ENCODE peak calls at places on chromosomes 11 and 22, in nine cellular contexts. M is cardiac muscle cell; X is fibroblast of mammary gland; H is OCI-LY7; W is tibial artery; V is CD8-positive, alpha-beta T cell; G is GM06990; E is Karpas-422; I is AG04450. Y is an unnamed sample.

GRCh38 chr22:44297662-44298061 is 15.1 kb downstream of the SHISAL1 start:
- DNase-seq in M (no peak), X (no peak), H (no peak), W (no peak), V (no peak), G (no peak), E (no peak), I (no peak), Y (no peak)

GRCh38 chr22:48884292-48884691 is 943.4 kb downstream of the BRD1 start:
- DNase-seq in M (no peak), X (no peak), H (no peak), W (peak), V (no peak), G (no peak), E (no peak), I (no peak), Y (no peak)

GRCh38 chr11:87739766-87740165 is 435.5 kb downstream of the RAB38 start:
- DNase-seq in M (no peak), X (no peak), H (no peak), W (no peak), V (no peak), G (no peak), E (no peak), I (no peak), Y (no peak)

GRCh38 chr11:75142714-75143419 is 8.0 kb upstream of the SLCO2B1 start:
- DNase-seq in M (peak), X (peak), H (peak), W (peak), V (peak), G (peak), E (peak), I (peak), Y (peak)

GRCh38 chr11:13019313-13019712 is 10.2 kb downstream of the RASSF10 start:
- DNase-seq in M (no peak), X (no peak), H (no peak), W (no peak), V (no peak), G (no peak), E (no peak), I (no peak), Y (no peak)

GRCh38 chr11:93870616-93871015 is 20.2 kb upstream of the VSTM5 start:
- DNase-seq in M (no peak), X (no peak), H (no peak), W (no peak), V (no peak), G (no peak), E (no peak), I (no peak), Y (no peak)

GRCh38 chr22:47923011-47923427 is 1160.6 kb downstream of the TBC1D22A start:
- DNase-seq in M (no peak), X (no peak), H (no peak), W (no peak), V (no peak), G (no peak), E (no peak), I (no peak), Y (no peak)

GRCh38 chr11:34238533-34238932 is 119.3 kb downstream of the ABTB2 start:
- DNase-seq in M (peak), X (peak), H (no peak), W (no peak), V (no peak), G (no peak), E (no peak), I (no peak), Y (no peak)

GRCh38 chr22:19663286-19663815 is 51.0 kb upstream of the SEPTIN5 start:
- DNase-seq in M (peak), X (peak), H (no peak), W (peak), V (no peak), G (no peak), E (no peak), I (peak), Y (peak)

GRCh38 chr11:35302388-35302787 is 117.0 kb downstream of the SLC1A2 start:
- DNase-seq in M (no peak), X (peak), H (no peak), W (no peak), V (no peak), G (no peak), E (no peak), I (no peak), Y (no peak)

GRCh38 chr11:16923987-16924386 is 90.2 kb downstream of the PLEKHA7 start:
- DNase-seq in M (no peak), X (no peak), H (no peak), W (no peak), V (no peak), G (no peak), E (no peak), I (no peak), Y (no peak)

GRCh38 chr11:28098257-28098656 is 9.7 kb downstream of the KIF18A start:
- DNase-seq in M (no peak), X (no peak), H (no peak), W (no peak), V (no peak), G (no peak), E (no peak), I (no peak), Y (no peak)

GRCh38 chr22:36055376-36056310 is 27.0 kb upstream of the RBFOX2 start:
- DNase-seq in M (no peak), X (peak), H (no peak), W (no peak), V (no peak), G (no peak), E (no peak), I (no peak), Y (no peak)
- H3K4me3 ChIP-seq in M (no peak), X (no peak), H (no peak), W (peak), V (no peak), G (no peak), E (no peak), I (peak), Y (no peak)

GRCh38 chr22:23938328-23939016 is 22.5 kb downstream of the GSTT2B start:
- DNase-seq in M (no peak), X (no peak), H (no peak), W (no peak), V (no peak), G (no peak), E (no peak), I (no peak), Y (no peak)
- H3K4me3 ChIP-seq in M (no peak), X (no peak), H (no peak), W (no peak), V (no peak), G (no peak), E (no peak), I (no peak), Y (no peak)

DNA sequence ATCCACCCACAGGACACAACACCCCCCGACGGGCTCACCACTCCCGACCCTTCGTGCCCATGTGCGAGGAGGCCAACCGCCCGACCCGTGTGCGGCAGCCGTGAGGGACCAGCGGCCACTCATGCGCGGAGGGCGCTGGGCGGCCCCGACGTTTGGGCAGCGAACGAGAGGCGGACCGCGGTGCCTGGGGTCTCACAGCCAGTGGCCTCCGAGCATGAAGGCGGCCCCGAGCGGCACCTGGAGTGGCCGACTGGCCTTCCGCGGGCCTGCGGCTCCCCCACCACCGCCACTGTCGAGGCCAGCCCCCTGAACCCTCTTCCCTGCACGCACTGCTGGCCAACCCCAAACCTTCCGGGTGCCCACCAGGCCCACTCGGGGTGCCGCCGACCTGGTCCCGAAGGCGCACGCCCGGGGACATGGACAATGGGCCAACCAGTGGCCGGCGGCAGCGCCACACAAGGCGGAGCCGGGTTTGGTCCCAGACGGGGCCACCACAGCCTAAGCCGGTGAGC is 4274.9 kb upstream of the OR11H1 start:
- DNase-seq in M (no peak), X (no peak), H (no peak), W (peak), V (no peak), G (no peak), E (peak), I (no peak), Y (no peak)
- H3K4me3 ChIP-seq in M (no peak), X (no peak), H (no peak), W (no peak), V (no peak), G (no peak), E (no peak), I (no peak), Y (no peak)

GRCh38 chr11:126048198-126048597 is 14.5 kb downstream of the CDON start:
- DNase-seq in M (no peak), X (no peak), H (no peak), W (no peak), V (no peak), G (no peak), E (no peak), I (no peak), Y (no peak)

GRCh38 chr11:126051117-126051516 is 11.5 kb downstream of the CDON start:
- DNase-seq in M (no peak), X (no peak), H (no peak), W (no peak), V (no peak), G (no peak), E (no peak), I (no peak), Y (no peak)

GRCh38 chr11:126046796-126047195 is 15.9 kb downstream of the CDON start:
- DNase-seq in M (no peak), X (no peak), H (no peak), W (no peak), V (no peak), G (no peak), E (no peak), I (no peak), Y (no peak)

GRCh38 chr11:126053340-126054286 is 9.1 kb downstream of the CDON start:
- DNase-seq in M (no peak), X (no peak), H (no peak), W (no peak), V (no peak), G (no peak), E (no peak), I (no peak), Y (no peak)

GRCh38 chr11:126049159-126049558 is 13.5 kb downstream of the CDON start:
- DNase-seq in M (no peak), X (no peak), H (no peak), W (no peak), V (no peak), G (no peak), E (no peak), I (no peak), Y (no peak)
- H3K4me3 ChIP-seq in M (no peak), X (no peak), H (no peak), W (no peak), V (no peak), G (no peak), E (no peak), I (no peak), Y (no peak)

DNA sequence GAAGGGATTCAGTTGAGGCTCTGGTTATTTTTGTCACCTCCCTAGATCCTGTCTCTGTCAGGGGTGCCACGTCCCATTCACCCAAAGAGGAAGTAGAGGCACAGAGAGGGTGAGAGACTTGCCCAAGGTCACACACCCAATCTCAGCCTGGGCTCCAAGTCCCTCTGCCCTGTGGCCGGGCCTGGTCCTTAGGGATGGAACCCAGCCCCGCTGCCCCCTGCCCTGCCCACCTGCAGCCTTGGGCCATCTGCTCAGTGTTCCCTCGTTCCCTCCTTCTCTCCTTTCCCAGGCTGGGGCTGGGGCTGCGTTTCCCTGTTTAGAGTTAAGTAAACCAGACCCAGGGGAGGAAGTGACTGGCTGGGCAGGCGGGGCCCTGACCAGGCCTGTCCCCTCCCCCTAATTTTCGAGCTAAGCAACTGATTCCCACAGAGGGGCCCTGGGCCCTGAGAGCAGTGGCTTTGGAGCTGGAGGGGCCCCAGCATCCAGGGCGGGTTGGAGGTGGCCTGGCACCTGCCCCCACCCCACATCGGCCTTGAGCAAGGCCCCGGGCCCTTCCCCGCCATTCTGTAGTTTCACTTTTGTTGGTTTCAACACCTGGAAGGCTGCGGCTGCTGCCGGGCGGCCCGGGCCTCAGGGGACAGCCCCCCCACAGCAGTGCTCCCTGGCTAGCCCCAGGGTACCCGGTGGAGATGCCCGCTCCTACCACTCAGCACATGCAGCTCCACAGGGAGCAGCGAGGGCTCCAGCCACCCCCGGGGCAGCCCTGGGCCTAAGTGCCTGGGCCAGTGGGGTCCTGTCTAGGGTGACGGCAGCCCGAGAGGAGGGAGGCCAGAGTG is 1.5 kb downstream of the TCIRG1 start:
- DNase-seq in M (peak), X (peak), H (peak), W (peak), V (peak), G (peak), E (peak), I (peak), Y (peak)
- H3K4me3 ChIP-seq in M (no peak), X (peak), H (peak), W (peak), V (peak), G (peak), E (peak), I (peak), Y (peak)

DNA sequence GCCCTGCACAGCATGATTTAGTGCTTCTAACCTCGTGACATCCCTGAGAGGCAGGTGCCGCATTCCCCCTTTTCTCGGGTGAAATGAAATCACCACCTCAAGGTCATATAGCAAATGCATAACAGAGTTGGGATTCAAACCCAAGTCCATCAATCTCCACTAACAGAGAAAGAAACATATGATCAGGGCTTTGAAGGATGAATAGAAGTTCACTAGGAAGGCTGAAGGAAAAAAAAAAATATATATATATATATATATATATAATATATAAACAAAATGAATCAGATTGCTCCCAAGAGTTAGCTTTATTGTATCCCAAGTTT is 12.1 kb upstream of the ARHGEF17 start:
- DNase-seq in M (no peak), X (no peak), H (no peak), W (no peak), V (no peak), G (no peak), E (no peak), I (no peak), Y (no peak)
- H3K4me3 ChIP-seq in M (no peak), X (no peak), H (no peak), W (no peak), V (no peak), G (no peak), E (no peak), I (no peak), Y (no peak)

GRCh38 chr11:84645988-84646689 is 981.0 kb downstream of the DLG2 start:
- DNase-seq in M (no peak), X (no peak), H (no peak), W (no peak), V (no peak), G (no peak), E (no peak), I (no peak), Y (no peak)

GRCh38 chr11:84642500-84642899 is 984.6 kb downstream of the DLG2 start:
- DNase-seq in M (no peak), X (no peak), H (no peak), W (no peak), V (no peak), G (no peak), E (no peak), I (no peak), Y (no peak)

DNA sequence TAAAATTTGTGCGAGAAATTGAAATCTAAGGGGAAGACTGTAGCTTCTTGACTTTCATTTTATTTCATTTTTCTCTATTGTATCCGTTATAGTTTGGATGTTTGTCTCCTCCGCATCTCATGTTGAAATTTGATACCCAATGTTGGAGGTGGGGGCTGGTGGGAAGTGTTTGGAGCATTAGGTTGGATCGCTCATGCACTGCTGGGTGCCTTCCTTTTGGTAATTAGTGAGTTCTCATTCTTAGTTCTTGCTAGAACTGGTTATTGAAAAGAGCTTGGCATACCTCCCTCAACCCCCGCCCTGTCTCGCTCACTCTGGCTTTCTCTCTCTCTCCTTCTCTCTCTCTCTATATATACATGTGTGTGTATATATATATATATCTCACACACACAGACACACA is 978.7 kb downstream of the DLG2 start:
- DNase-seq in M (no peak), X (no peak), H (no peak), W (no peak), V (no peak), G (no peak), E (no peak), I (no peak), Y (no peak)
- H3K4me3 ChIP-seq in M (no peak), X (no peak), H (no peak), W (no peak), V (no peak), G (no peak), E (no peak), I (no peak), Y (no peak)

GRCh38 chr22:22552630-22553029 is 6.4 kb downstream of the PRAME start:
- DNase-seq in M (peak), X (no peak), H (peak), W (no peak), V (no peak), G (no peak), E (peak), I (no peak), Y (no peak)
- H3K4me3 ChIP-seq in M (no peak), X (no peak), H (no peak), W (no peak), V (no peak), G (no peak), E (no peak), I (no peak), Y (no peak)